ENCODE peak calls at places on chromosome 7, in nine cellular contexts. One of them, this sample, is unnamed.
A peak's percentile ranks its signal among the peaks of the same experiment; 100 is the strongest.

GRCh38 chr7:116210345-116211005 is at the start of gene TES:
- DNase-seq in ascending aorta: no peak
- DNase-seq in fibroblast of the aortic adventitia: peak; percentile 35
- DNase-seq in adrenal gland: peak; percentile 49
- DNase-seq in DND-41: no peak
- DNase-seq in pancreas: peak; percentile 78
- DNase-seq in cardiac muscle cell: peak; percentile 78
- DNase-seq in colonic mucosa: peak; percentile 85
- DNase-seq in OCI-LY7: no peak
- DNase-seq in this sample: no peak

GRCh38 chr7:52026140-52026539 is 709.5 kb upstream of the COBL start:
- DNase-seq in ascending aorta: no peak
- DNase-seq in fibroblast of the aortic adventitia: no peak
- DNase-seq in adrenal gland: peak; percentile 55
- DNase-seq in DND-41: no peak
- DNase-seq in pancreas: no peak
- DNase-seq in cardiac muscle cell: no peak
- DNase-seq in OCI-LY7: no peak
- DNase-seq in colonic mucosa: no peak
- DNase-seq in this sample: no peak

GRCh38 chr7:30790391-30790790 is 19.2 kb downstream of the MINDY4 start:
- DNase-seq in adrenal gland: no peak
- DNase-seq in ascending aorta: no peak
- DNase-seq in cardiac muscle cell: no peak
- DNase-seq in OCI-LY7: no peak
- DNase-seq in fibroblast of the aortic adventitia: no peak
- DNase-seq in pancreas: no peak
- DNase-seq in DND-41: no peak
- DNase-seq in colonic mucosa: no peak
- DNase-seq in this sample: no peak

GRCh38 chr7:7702826-7703225 is 15.6 kb downstream of the RPA3 start:
- DNase-seq in pancreas: no peak
- DNase-seq in DND-41: no peak
- DNase-seq in cardiac muscle cell: no peak
- DNase-seq in ascending aorta: no peak
- DNase-seq in colonic mucosa: no peak
- DNase-seq in fibroblast of the aortic adventitia: peak; percentile 41
- DNase-seq in adrenal gland: no peak
- DNase-seq in OCI-LY7: no peak
- DNase-seq in this sample: no peak

GRCh38 chr7:72265505-72265904 is 146.6 kb downstream of the CALN1 start:
- DNase-seq in fibroblast of the aortic adventitia: no peak
- DNase-seq in OCI-LY7: no peak
- DNase-seq in cardiac muscle cell: no peak
- DNase-seq in ascending aorta: no peak
- DNase-seq in adrenal gland: no peak
- DNase-seq in DND-41: no peak
- DNase-seq in colonic mucosa: no peak
- DNase-seq in pancreas: no peak
- DNase-seq in this sample: no peak

GRCh38 chr7:159139639-159140038 is 5.0 kb downstream of the VIPR2 start:
- DNase-seq in cardiac muscle cell: no peak
- DNase-seq in OCI-LY7: no peak
- DNase-seq in fibroblast of the aortic adventitia: no peak
- DNase-seq in colonic mucosa: no peak
- DNase-seq in DND-41: no peak
- DNase-seq in adrenal gland: no peak
- DNase-seq in pancreas: no peak
- DNase-seq in ascending aorta: no peak
- DNase-seq in this sample: no peak

GRCh38 chr7:36100293-36100692 is 52.8 kb upstream of the EEPD1 start:
- DNase-seq in pancreas: no peak
- DNase-seq in ascending aorta: no peak
- DNase-seq in adrenal gland: no peak
- DNase-seq in OCI-LY7: no peak
- DNase-seq in cardiac muscle cell: no peak
- DNase-seq in fibroblast of the aortic adventitia: peak; percentile 32
- DNase-seq in DND-41: no peak
- DNase-seq in colonic mucosa: no peak
- DNase-seq in this sample: no peak

GRCh38 chr7:151005566-151005965 is 14.7 kb downstream of the NOS3 start:
- DNase-seq in cardiac muscle cell: no peak
- DNase-seq in ascending aorta: no peak
- DNase-seq in OCI-LY7: no peak
- DNase-seq in adrenal gland: no peak
- DNase-seq in pancreas: no peak
- DNase-seq in DND-41: no peak
- DNase-seq in fibroblast of the aortic adventitia: no peak
- DNase-seq in colonic mucosa: no peak
- DNase-seq in this sample: no peak

GRCh38 chr7:19958309-19958896 is 185.0 kb upstream of the TMEM196 start:
- DNase-seq in cardiac muscle cell: no peak
- DNase-seq in adrenal gland: no peak
- DNase-seq in colonic mucosa: no peak
- DNase-seq in pancreas: no peak
- DNase-seq in OCI-LY7: no peak
- DNase-seq in fibroblast of the aortic adventitia: peak; percentile 84
- DNase-seq in DND-41: no peak
- DNase-seq in ascending aorta: no peak
- DNase-seq in this sample: no peak

GRCh38 chr7:81604075-81604807 is 165.6 kb downstream of the HGF start:
- DNase-seq in colonic mucosa: no peak
- DNase-seq in pancreas: no peak
- DNase-seq in DND-41: no peak
- DNase-seq in adrenal gland: no peak
- DNase-seq in ascending aorta: no peak
- DNase-seq in cardiac muscle cell: no peak
- DNase-seq in fibroblast of the aortic adventitia: peak; percentile 74
- DNase-seq in OCI-LY7: no peak
- DNase-seq in this sample: no peak

GRCh38 chr7:67723591-67723990 is 727.0 kb downstream of the TYW1 start:
- DNase-seq in cardiac muscle cell: no peak
- DNase-seq in ascending aorta: no peak
- DNase-seq in fibroblast of the aortic adventitia: no peak
- DNase-seq in DND-41: no peak
- DNase-seq in pancreas: no peak
- DNase-seq in OCI-LY7: no peak
- DNase-seq in adrenal gland: no peak
- DNase-seq in colonic mucosa: no peak
- DNase-seq in this sample: no peak

GRCh38 chr7:98186452-98187137 is 24.6 kb upstream of the BHLHA15 start:
- DNase-seq in OCI-LY7: no peak
- DNase-seq in cardiac muscle cell: no peak
- DNase-seq in ascending aorta: no peak
- DNase-seq in DND-41: no peak
- DNase-seq in colonic mucosa: no peak
- DNase-seq in fibroblast of the aortic adventitia: peak; percentile 87
- DNase-seq in adrenal gland: no peak
- DNase-seq in pancreas: no peak
- DNase-seq in this sample: no peak

GRCh38 chr7:51175992-51176388 is 140.6 kb downstream of the COBL start:
- DNase-seq in adrenal gland: no peak
- DNase-seq in fibroblast of the aortic adventitia: no peak
- DNase-seq in DND-41: no peak
- DNase-seq in ascending aorta: no peak
- DNase-seq in OCI-LY7: no peak
- DNase-seq in colonic mucosa: no peak
- DNase-seq in pancreas: no peak
- DNase-seq in cardiac muscle cell: no peak
- DNase-seq in this sample: no peak

GRCh38 chr7:7185382-7185989 is 3.1 kb downstream of the C1GALT1 start:
- DNase-seq in fibroblast of the aortic adventitia: no peak
- DNase-seq in pancreas: no peak
- DNase-seq in colonic mucosa: no peak
- DNase-seq in OCI-LY7: no peak
- DNase-seq in ascending aorta: no peak
- DNase-seq in DND-41: no peak
- DNase-seq in cardiac muscle cell: no peak
- DNase-seq in adrenal gland: no peak
- DNase-seq in this sample: no peak

GRCh38 chr7:84528756-84529479 is 334.3 kb upstream of the SEMA3A start:
- DNase-seq in ascending aorta: no peak
- DNase-seq in cardiac muscle cell: no peak
- DNase-seq in adrenal gland: no peak
- DNase-seq in fibroblast of the aortic adventitia: no peak
- DNase-seq in OCI-LY7: no peak
- DNase-seq in pancreas: no peak
- DNase-seq in colonic mucosa: no peak
- DNase-seq in DND-41: no peak
- DNase-seq in this sample: no peak

GRCh38 chr7:11319491-11320274 is 346.0 kb downstream of the PHF14 start:
- DNase-seq in OCI-LY7: no peak
- DNase-seq in DND-41: no peak
- DNase-seq in pancreas: no peak
- DNase-seq in ascending aorta: no peak
- DNase-seq in fibroblast of the aortic adventitia: peak; percentile 16
- DNase-seq in adrenal gland: no peak
- DNase-seq in colonic mucosa: no peak
- DNase-seq in cardiac muscle cell: no peak
- DNase-seq in this sample: no peak

GRCh38 chr7:133529861-133530260 is 277.0 kb downstream of the EXOC4 start:
- DNase-seq in colonic mucosa: no peak
- DNase-seq in adrenal gland: no peak
- DNase-seq in OCI-LY7: no peak
- DNase-seq in cardiac muscle cell: peak; percentile 4
- DNase-seq in ascending aorta: no peak
- DNase-seq in pancreas: no peak
- DNase-seq in fibroblast of the aortic adventitia: no peak
- DNase-seq in DND-41: no peak
- DNase-seq in this sample: no peak
- TF ChIP-seq CTCF in colonic mucosa: no peak
- TF ChIP-seq CTCF in adrenal gland: no peak
- TF ChIP-seq CTCF in OCI-LY7: no peak
- TF ChIP-seq CTCF in cardiac muscle cell: no peak
- TF ChIP-seq CTCF in ascending aorta: no peak
- TF ChIP-seq CTCF in pancreas: no peak
- TF ChIP-seq CTCF in fibroblast of the aortic adventitia: no peak
- TF ChIP-seq CTCF in DND-41: no peak
- TF ChIP-seq CTCF in this sample: no peak

GRCh38 chr7:100965723-100966541 is 3.4 kb upstream of the MUC12 start:
- DNase-seq in DND-41: no peak
- DNase-seq in ascending aorta: no peak
- DNase-seq in pancreas: peak; percentile 75
- DNase-seq in fibroblast of the aortic adventitia: peak; percentile 17
- DNase-seq in OCI-LY7: peak; percentile 40
- DNase-seq in cardiac muscle cell: peak; percentile 94
- DNase-seq in colonic mucosa: peak; percentile 94
- DNase-seq in adrenal gland: peak; percentile 74
- DNase-seq in this sample: peak; percentile 77

GRCh38 chr7:100963874-100964273 is 5.5 kb upstream of the MUC12 start:
- DNase-seq in adrenal gland: no peak
- DNase-seq in ascending aorta: no peak
- DNase-seq in cardiac muscle cell: no peak
- DNase-seq in OCI-LY7: no peak
- DNase-seq in fibroblast of the aortic adventitia: no peak
- DNase-seq in colonic mucosa: no peak
- DNase-seq in DND-41: no peak
- DNase-seq in pancreas: no peak
- DNase-seq in this sample: no peak

GRCh38 chr7:100964630-100965029 is 4.7 kb upstream of the MUC12 start:
- DNase-seq in fibroblast of the aortic adventitia: no peak
- DNase-seq in colonic mucosa: no peak
- DNase-seq in DND-41: no peak
- DNase-seq in cardiac muscle cell: no peak
- DNase-seq in ascending aorta: no peak
- DNase-seq in adrenal gland: no peak
- DNase-seq in pancreas: no peak
- DNase-seq in OCI-LY7: no peak
- DNase-seq in this sample: no peak

GRCh38 chr7:100966542-100967291 is 2.6 kb upstream of the MUC12 start:
- DNase-seq in adrenal gland: no peak
- DNase-seq in DND-41: no peak
- DNase-seq in fibroblast of the aortic adventitia: no peak
- DNase-seq in ascending aorta: no peak
- DNase-seq in OCI-LY7: no peak
- DNase-seq in colonic mucosa: no peak
- DNase-seq in cardiac muscle cell: no peak
- DNase-seq in pancreas: no peak
- DNase-seq in this sample: no peak

GRCh38 chr7:100965051-100965722 is 4.2 kb upstream of the MUC12 start:
- DNase-seq in ascending aorta: no peak
- DNase-seq in fibroblast of the aortic adventitia: no peak
- DNase-seq in colonic mucosa: no peak
- DNase-seq in pancreas: no peak
- DNase-seq in OCI-LY7: no peak
- DNase-seq in adrenal gland: no peak
- DNase-seq in cardiac muscle cell: no peak
- DNase-seq in DND-41: no peak
- DNase-seq in this sample: no peak
- TF ChIP-seq CTCF in ascending aorta: no peak
- TF ChIP-seq CTCF in fibroblast of the aortic adventitia: no peak
- TF ChIP-seq CTCF in colonic mucosa: no peak
- TF ChIP-seq CTCF in pancreas: no peak
- TF ChIP-seq CTCF in OCI-LY7: no peak
- TF ChIP-seq CTCF in adrenal gland: no peak
- TF ChIP-seq CTCF in cardiac muscle cell: no peak
- TF ChIP-seq CTCF in DND-41: no peak
- TF ChIP-seq CTCF in this sample: no peak

DNA sequence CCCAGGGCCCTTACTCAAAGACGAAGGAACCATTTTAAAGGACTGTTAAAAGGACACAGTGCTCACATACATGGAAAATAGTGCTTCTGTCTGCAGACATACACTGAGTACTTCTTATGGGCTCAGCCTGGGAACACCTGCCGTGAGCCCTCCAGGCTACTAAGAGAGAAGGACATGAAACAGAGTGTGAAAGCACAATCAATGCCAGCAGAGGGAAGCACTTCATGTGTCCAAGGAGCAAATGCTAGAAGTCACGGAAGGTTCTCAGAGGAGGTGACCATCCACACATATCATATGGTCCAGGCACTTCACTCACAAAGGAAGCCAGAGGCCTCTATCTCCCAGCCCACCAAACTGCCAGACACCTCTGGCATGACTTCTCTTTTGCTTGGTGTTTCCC is 15.5 kb downstream of the ELMO1 start:
- DNase-seq in cardiac muscle cell: peak; percentile 40
- DNase-seq in pancreas: no peak
- DNase-seq in ascending aorta: no peak
- DNase-seq in DND-41: no peak
- DNase-seq in colonic mucosa: no peak
- DNase-seq in adrenal gland: no peak
- DNase-seq in OCI-LY7: no peak
- DNase-seq in fibroblast of the aortic adventitia: no peak
- DNase-seq in this sample: no peak
- TF ChIP-seq CTCF in cardiac muscle cell: no peak
- TF ChIP-seq CTCF in pancreas: no peak
- TF ChIP-seq CTCF in ascending aorta: no peak
- TF ChIP-seq CTCF in DND-41: peak; percentile 7
- TF ChIP-seq CTCF in colonic mucosa: no peak
- TF ChIP-seq CTCF in adrenal gland: no peak
- TF ChIP-seq CTCF in OCI-LY7: no peak
- TF ChIP-seq CTCF in fibroblast of the aortic adventitia: no peak
- TF ChIP-seq CTCF in this sample: no peak

DNA sequence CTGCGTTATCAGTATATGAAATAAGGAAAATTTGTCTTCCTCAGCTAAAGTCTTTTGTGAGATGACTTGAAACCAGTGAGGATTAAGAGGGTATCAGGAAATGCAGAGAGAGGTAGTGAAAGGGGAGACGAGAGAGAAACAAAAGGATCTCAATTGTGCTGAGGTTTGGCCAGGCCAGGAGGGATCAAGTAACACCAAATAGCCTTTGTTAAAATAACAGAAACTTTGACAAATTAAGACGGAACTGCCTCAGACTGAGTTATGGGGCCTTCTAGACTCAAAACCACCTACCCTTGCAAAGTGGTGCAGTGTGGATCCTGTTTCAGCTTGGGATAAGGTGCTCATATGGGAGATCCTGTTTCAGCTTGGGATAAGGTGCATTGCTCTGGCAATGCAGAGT is 263.1 kb downstream of the CREB5 start:
- DNase-seq in fibroblast of the aortic adventitia: no peak
- DNase-seq in colonic mucosa: no peak
- DNase-seq in adrenal gland: no peak
- DNase-seq in OCI-LY7: no peak
- DNase-seq in ascending aorta: no peak
- DNase-seq in DND-41: no peak
- DNase-seq in cardiac muscle cell: no peak
- DNase-seq in pancreas: no peak
- DNase-seq in this sample: no peak
- TF ChIP-seq CTCF in fibroblast of the aortic adventitia: no peak
- TF ChIP-seq CTCF in colonic mucosa: no peak
- TF ChIP-seq CTCF in adrenal gland: no peak
- TF ChIP-seq CTCF in OCI-LY7: no peak
- TF ChIP-seq CTCF in ascending aorta: no peak
- TF ChIP-seq CTCF in DND-41: no peak
- TF ChIP-seq CTCF in cardiac muscle cell: no peak
- TF ChIP-seq CTCF in pancreas: no peak
- TF ChIP-seq CTCF in this sample: no peak

This sample was measured in D721Med.